ENCODE peak calls at places on chromosome 16, in six cellular contexts. X is GM12878, F is K562, M is H1, T is SK-N-SH, Y is HepG2. Q is an unnamed sample.

GRCh38 chr16:9012848-9013507 is 49.3 kb upstream of the USP7 start:
- DNase-seq in X (no peak), F (no peak), M (peak; percentile 82), T (peak; percentile 79), Y (no peak), Q (no peak)

GRCh38 chr16:47477680-47478079 is 16.5 kb downstream of the PHKB start:
- DNase-seq in X (no peak), F (no peak), M (no peak), T (no peak), Y (no peak), Q (no peak)

GRCh38 chr16:25014500-25015147 is 545 bp downstream of the ARHGAP17 start:
- DNase-seq in X (no peak), F (peak; percentile 56), M (no peak), T (peak; percentile 78), Y (peak; percentile 59), Q (no peak)

GRCh38 chr16:75433732-75434413 is 570 bp upstream of the CFDP1 start:
- DNase-seq in X (no peak), F (peak; percentile 80), M (peak; percentile 34), T (peak; percentile 68), Y (peak; percentile 93), Q (peak; percentile 71)

GRCh38 chr16:68800257-68800875 is 43.0 kb upstream of the TANGO6 start:
- DNase-seq in X (peak; percentile 66), F (peak; percentile 80), M (peak; percentile 60), T (peak; percentile 71), Y (peak; percentile 77), Q (peak; percentile 83)

GRCh38 chr16:29811170-29811895 is 660 bp upstream of the PRRT2 start:
- DNase-seq in X (peak; percentile 72), F (peak; percentile 94), M (peak; percentile 86), T (peak; percentile 88), Y (peak; percentile 95), Q (peak; percentile 89)

GRCh38 chr16:51994597-51994996 is 552.3 kb downstream of the TOX3 start:
- DNase-seq in X (no peak), F (no peak), M (no peak), T (no peak), Y (peak; percentile 37), Q (no peak)

GRCh38 chr16:79628501-79628975 is 28.0 kb upstream of the MAF start:
- DNase-seq in X (peak; percentile 20), F (no peak), M (no peak), T (no peak), Y (no peak), Q (no peak)

GRCh38 chr16:89954462-89954861 is 5.9 kb downstream of the DEF8 start:
- DNase-seq in X (no peak), F (no peak), M (no peak), T (no peak), Y (no peak), Q (no peak)

GRCh38 chr16:576823-577201 is 7.0 kb downstream of the PIGQ start:
- DNase-seq in X (no peak), F (no peak), M (no peak), T (peak; percentile 52), Y (no peak), Q (no peak)

GRCh38 chr16:80066805-80067580 is 466.5 kb upstream of the MAF start:
- DNase-seq in X (no peak), F (no peak), M (no peak), T (no peak), Y (no peak), Q (no peak)

GRCh38 chr16:48497932-48498760 is 111.8 kb downstream of the N4BP1 start:
- DNase-seq in X (no peak), F (no peak), M (no peak), T (no peak), Y (no peak), Q (no peak)

GRCh38 chr16:28291651-28292626 is at the start of gene SBK1:
- DNase-seq in X (peak; percentile 19), F (peak; percentile 84), M (no peak), T (peak; percentile 98), Y (peak; percentile 40), Q (peak; percentile 45)

GRCh38 chr16:49514391-49514980 is 140.9 kb downstream of the C16orf78 start:
- DNase-seq in X (no peak), F (no peak), M (no peak), T (peak; percentile 62), Y (no peak), Q (no peak)

GRCh38 chr16:22374311-22375116 is at the start of gene CDR2:
- DNase-seq in X (peak; percentile 81), F (peak; percentile 98), M (peak; percentile 88), T (peak; percentile 99), Y (peak; percentile 98), Q (peak; percentile 98)

GRCh38 chr16:9845661-9846361 is 336.4 kb downstream of the GRIN2A start:
- DNase-seq in X (no peak), F (no peak), M (no peak), T (no peak), Y (no peak), Q (no peak)

GRCh38 chr16:11107781-11108465 is 148.1 kb downstream of the SOCS1 start:
- DNase-seq in X (no peak), F (no peak), M (no peak), T (no peak), Y (no peak), Q (no peak)

GRCh38 chr16:9091867-9092281 is 430 bp downstream of the HAPSTR1 start:
- DNase-seq in X (no peak), F (peak; percentile 45), M (no peak), T (no peak), Y (no peak), Q (peak; percentile 25)

GRCh38 chr16:89646270-89646669 is 11.2 kb downstream of the CHMP1A start:
- DNase-seq in X (no peak), F (no peak), M (no peak), T (no peak), Y (no peak), Q (no peak)

GRCh38 chr16:55809851-55810250 is 23.0 kb downstream of the CES1 start:
- DNase-seq in X (no peak), F (no peak), M (no peak), T (no peak), Y (no peak), Q (no peak)

GRCh38 chr16:48432136-48432535 is 46.9 kb upstream of the SIAH1 start:
- DNase-seq in X (peak; percentile 48), F (no peak), M (no peak), T (no peak), Y (no peak), Q (peak; percentile 46)

GRCh38 chr16:53429221-53429943 is 4.9 kb upstream of the RBL2 start:
- DNase-seq in X (no peak), F (peak; percentile 60), M (no peak), T (peak; percentile 48), Y (no peak), Q (peak; percentile 30)

GRCh38 chr16:54875443-54875842 is 55.2 kb upstream of the IRX5 start:
- DNase-seq in X (no peak), F (no peak), M (no peak), T (no peak), Y (no peak), Q (no peak)

GRCh38 chr16:64964126-64964540 is 157.7 kb downstream of the CDH11 start:
- DNase-seq in X (no peak), F (no peak), M (no peak), T (no peak), Y (no peak), Q (no peak)

GRCh38 chr16:2239231-2239675 is 3.0 kb downstream of the DNASE1L2 start:
- DNase-seq in X (no peak), F (no peak), M (no peak), T (peak; percentile 23), Y (no peak), Q (no peak)

GRCh38 chr16:47503936-47504335 is 42.8 kb downstream of the PHKB start:
- DNase-seq in X (no peak), F (no peak), M (no peak), T (no peak), Y (no peak), Q (no peak)

GRCh38 chr16:24508614-24509013 is 30.8 kb upstream of the RBBP6 start:
- DNase-seq in X (no peak), F (no peak), M (no peak), T (no peak), Y (no peak), Q (no peak)

GRCh38 chr16:1583180-1583579 is 28.7 kb downstream of the IFT140 start:
- DNase-seq in X (no peak), F (no peak), M (no peak), T (no peak), Y (no peak), Q (no peak)

GRCh38 chr16:87619360-87620200 is 17.3 kb downstream of the JPH3 start:
- DNase-seq in X (no peak), F (no peak), M (no peak), T (peak; percentile 17), Y (no peak), Q (no peak)

GRCh38 chr16:22070361-22071351 is 21.7 kb upstream of the VWA3A start:
- DNase-seq in X (no peak), F (no peak), M (no peak), T (no peak), Y (no peak), Q (no peak)

GRCh38 chr16:73032548-73033270 is 15.2 kb downstream of the ZFHX3 start:
- DNase-seq in X (peak; percentile 53), F (no peak), M (no peak), T (no peak), Y (no peak), Q (no peak)

GRCh38 chr16:67163903-67164558 is 514 bp upstream of the HSF4 start:
- DNase-seq in X (no peak), F (no peak), M (no peak), T (peak; percentile 77), Y (no peak), Q (no peak)
- H3K4me3 ChIP-seq in X (peak overlapping the region; percentile 53), F (no peak overlapping the region), M (peak overlapping the region; percentile 17), T (no peak overlapping the region), Y (no peak overlapping the region), Q (no peak overlapping the region)

DNA sequence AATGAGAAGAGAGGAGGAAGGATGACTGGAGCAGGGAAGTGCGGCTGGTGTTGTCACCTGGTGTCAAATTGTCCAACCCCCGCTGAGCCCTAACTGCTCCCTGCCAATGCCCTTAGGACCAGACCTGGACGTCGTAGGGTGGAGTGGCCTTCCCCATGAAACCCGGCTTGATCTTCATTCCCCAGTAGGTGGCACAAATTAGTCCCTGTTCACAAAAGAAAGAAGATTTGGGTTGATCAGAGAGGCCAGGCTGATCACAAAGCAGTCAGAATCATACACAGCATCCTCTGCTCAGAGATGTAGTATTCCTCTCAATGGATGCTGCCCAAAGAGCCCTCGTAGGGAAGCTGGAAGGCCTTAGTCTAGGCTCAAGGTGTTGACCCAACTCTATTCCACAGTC is 60.2 kb downstream of the ACSM1 start:
- DNase-seq in X (no peak), F (no peak), M (no peak), T (no peak), Y (no peak), Q (no peak)
- TF ChIP-seq GABPA in X (no peak), F (no peak), M (no peak), T (no peak), Y (no peak), Q (no peak)

DNA sequence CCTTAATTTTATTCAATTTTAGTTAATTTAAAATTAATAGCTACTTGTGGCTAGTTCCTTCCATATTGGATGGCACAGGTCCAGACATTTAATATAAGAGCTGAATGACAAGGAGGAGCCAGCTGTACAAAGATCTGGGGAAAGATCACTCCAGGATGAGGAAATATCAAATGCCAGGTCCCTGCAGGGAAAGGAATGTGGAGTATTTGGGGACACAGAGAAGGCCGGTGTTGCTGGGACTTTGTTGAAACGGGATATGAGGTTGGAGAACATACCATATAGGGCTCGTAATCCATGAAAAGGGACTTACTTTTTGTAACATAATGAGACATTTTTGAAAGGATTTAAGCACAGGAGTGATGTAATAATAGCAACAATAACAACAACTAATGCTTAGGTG is 426.8 kb downstream of the HS3ST4 start:
- DNase-seq in X (no peak), F (no peak), M (peak; percentile 7), T (no peak), Y (no peak), Q (no peak)
- H3K4me3 ChIP-seq in X (no peak overlapping the region), F (no peak overlapping the region), M (no peak overlapping the region), T (no peak overlapping the region), Y (no peak overlapping the region), Q (no peak overlapping the region)

GRCh38 chr16:86240716-86241363 is 269.5 kb upstream of the FOXF1 start:
- DNase-seq in X (no peak), F (no peak), M (no peak), T (no peak), Y (no peak), Q (no peak)
- TF ChIP-seq GABPA in X (no peak), F (no peak), M (no peak), T (no peak), Y (no peak), Q (no peak)